ENCODE peak calls at places on chromosomes 2 and 18, in ten cellular contexts. E, S, H, N, L, D, Q, O, B and F are unnamed samples.

GRCh38 chr2:134576478-134576877 is 142.3 kb downstream of the TMEM163 start:
- DNase-seq in S (no peak), O (no peak), H (no peak), B (no peak), D (no peak), Q (no peak), N (no peak), L (peak; percentile 4), E (no peak), F (no peak)

GRCh38 chr2:105698820-105699219 is 45.9 kb upstream of the NCK2 start:
- DNase-seq in H (no peak), S (no peak), D (no peak), L (no peak), O (no peak), B (no peak), N (no peak), E (no peak), Q (no peak), F (no peak)

GRCh38 chr2:155310589-155310988 is 612.1 kb downstream of the KCNJ3 start:
- DNase-seq in B (peak; percentile 8), D (no peak), E (peak; percentile 47), H (no peak), Q (peak; percentile 38), O (peak; percentile 33), S (peak; percentile 28), L (no peak), N (no peak), F (no peak)

GRCh38 chr18:76098728-76099514 is 396.1 kb downstream of the ZNF516 start:
- DNase-seq in S (no peak), E (no peak), L (no peak), D (no peak), O (no peak), Q (no peak), N (no peak), B (no peak), H (no peak), F (no peak)

GRCh38 chr2:43075054-43075593 is 151.3 kb downstream of the ZFP36L2 start:
- DNase-seq in L (peak; percentile 96), O (peak; percentile 79), S (peak; percentile 94), B (peak; percentile 97), D (peak; percentile 64), N (peak; percentile 81), Q (peak; percentile 96), E (peak; percentile 100), H (peak; percentile 71), F (peak; percentile 96)

GRCh38 chr2:176118606-176119370 is 2.2 kb downstream of the HOXD10 start:
- DNase-seq in O (peak; percentile 79), B (no peak), Q (no peak), L (peak; percentile 90), D (no peak), E (no peak), H (no peak), S (no peak), N (no peak), F (no peak)

GRCh38 chr2:192373754-192374153 is 179.0 kb upstream of the TMEFF2 start:
- DNase-seq in D (no peak), S (no peak), Q (no peak), O (no peak), E (no peak), L (no peak), B (no peak), N (no peak), H (no peak), F (no peak)

GRCh38 chr18:7608174-7608550 is 41.0 kb downstream of the PTPRM start:
- DNase-seq in D (no peak), L (no peak), H (no peak), S (no peak), O (no peak), E (no peak), Q (peak; percentile 16), B (no peak), N (no peak), F (no peak)

GRCh38 chr2:236689981-236690380 is 120.4 kb downstream of the ACKR3 start:
- DNase-seq in N (no peak), D (no peak), H (no peak), E (peak; percentile 96), B (no peak), O (no peak), L (no peak), Q (no peak), S (no peak), F (no peak)

GRCh38 chr2:154978710-154979109 is 280.2 kb downstream of the KCNJ3 start:
- DNase-seq in O (no peak), N (no peak), E (no peak), B (no peak), D (no peak), H (no peak), S (no peak), Q (no peak), L (no peak), F (no peak)

GRCh38 chr2:45380131-45380836 is 230.8 kb downstream of the SRBD1 start:
- DNase-seq in D (no peak), L (no peak), B (no peak), E (peak; percentile 68), H (no peak), Q (peak; percentile 22), O (peak; percentile 66), S (no peak), N (no peak), F (no peak)

GRCh38 chr2:124325667-124326425 is 300.8 kb downstream of the CNTNAP5 start:
- DNase-seq in Q (peak; percentile 10), N (no peak), S (no peak), D (no peak), B (no peak), E (no peak), O (peak; percentile 6), L (no peak), H (no peak), F (no peak)

GRCh38 chr2:176101862-176102261 is 2.3 kb downstream of the HOXD12 start:
- DNase-seq in D (no peak), H (no peak), N (no peak), B (no peak), S (no peak), E (no peak), L (peak; percentile 68), Q (no peak), O (no peak), F (no peak)

DNA sequence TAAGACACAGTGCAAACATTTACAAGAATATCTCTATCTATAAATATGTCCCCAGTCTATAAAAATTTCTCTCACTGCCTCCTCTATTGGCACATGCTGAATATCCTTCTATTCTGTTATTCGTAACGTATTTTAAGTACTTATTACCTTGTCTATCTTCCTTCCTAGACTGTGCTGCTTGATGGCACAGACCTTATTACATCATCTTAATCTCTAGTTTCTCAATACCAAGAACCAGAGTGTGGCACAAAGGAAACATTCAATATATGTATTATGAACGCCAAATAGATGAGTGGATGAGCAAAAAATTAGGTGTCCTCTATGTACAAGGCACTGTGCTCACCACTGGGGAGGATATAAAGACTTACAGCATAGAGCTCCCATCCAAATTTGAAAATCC is 282.8 kb downstream of the NBAS start:
- DNase-seq in E (no peak), B (no peak), D (no peak), N (no peak), S (no peak), Q (no peak), O (no peak), H (no peak), L (no peak), F (no peak)
- H3K4me3 ChIP-seq in E (no peak overlapping the region), B (no peak overlapping the region), D (no peak overlapping the region), N (no peak overlapping the region), S (no peak overlapping the region), Q (no peak overlapping the region), O (no peak overlapping the region), H (no peak overlapping the region), L (no peak overlapping the region), F (no peak overlapping the region)

DNA sequence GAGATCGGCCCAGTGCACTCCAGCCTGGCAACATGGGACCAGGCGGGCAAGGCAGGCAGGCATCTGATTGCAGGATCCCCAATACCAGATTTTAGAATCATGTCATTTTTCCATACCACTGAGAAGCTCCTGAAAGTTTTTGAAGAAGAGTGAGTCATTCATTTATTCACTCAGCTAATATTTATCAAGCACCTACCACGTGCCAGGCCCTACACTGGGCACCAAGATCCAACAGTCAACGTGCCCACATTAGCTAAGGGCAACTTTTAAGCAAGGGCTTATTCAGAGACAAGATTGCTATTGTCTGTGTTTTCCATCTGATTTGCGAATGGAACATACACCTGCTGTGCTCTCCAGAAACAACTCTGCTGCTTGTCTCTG is 126.8 kb upstream of the LGALSL start:
- DNase-seq in S (no peak), L (peak; percentile 78), D (no peak), H (no peak), E (peak; percentile 79), B (no peak), N (no peak), O (peak; percentile 29), Q (no peak), F (no peak)
- H3K4me3 ChIP-seq in S (no peak overlapping the region), L (no peak overlapping the region), D (peak overlapping the region; percentile 30), H (no peak overlapping the region), E (no peak overlapping the region), B (no peak overlapping the region), N (peak overlapping the region; percentile 56), O (no peak overlapping the region), Q (no peak overlapping the region), F (no peak overlapping the region)

DNA sequence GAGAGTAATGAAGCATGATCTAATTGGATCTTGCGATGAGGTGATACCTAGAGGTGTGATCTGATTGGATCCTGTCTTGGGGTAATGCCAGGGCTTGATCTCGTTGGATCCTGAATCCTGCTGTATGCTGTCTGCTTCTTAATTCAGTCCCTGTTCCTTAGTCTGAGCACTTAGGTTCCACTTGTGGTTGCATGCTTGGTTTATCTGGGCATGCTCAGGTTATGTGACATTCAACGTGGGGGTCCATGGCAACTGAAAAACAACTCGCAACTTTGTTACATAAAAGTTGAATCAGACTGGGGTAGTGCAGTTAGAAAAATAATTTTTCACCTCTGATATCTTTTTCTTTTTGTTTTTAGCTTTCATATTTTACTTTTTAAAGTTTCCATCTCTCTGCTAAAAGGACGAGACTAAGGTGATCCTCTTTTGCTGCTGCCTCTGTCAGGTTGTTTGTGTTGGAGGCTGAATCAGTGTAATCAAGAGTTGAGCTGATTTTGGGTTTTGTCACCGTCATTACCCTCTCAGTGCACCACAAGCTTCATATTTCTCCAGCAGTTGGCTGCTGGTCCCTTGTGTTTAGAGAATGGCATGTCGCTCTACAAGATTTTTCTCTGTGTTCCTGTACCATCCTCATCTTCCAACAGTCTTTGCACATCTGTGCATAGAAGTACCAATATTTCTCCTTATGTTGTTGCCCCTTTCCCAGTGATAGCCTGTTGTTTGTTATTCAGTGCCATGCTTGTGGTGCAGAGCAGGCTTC is 67.9 kb downstream of the NCOA1 start:
- DNase-seq in Q (no peak), H (no peak), L (no peak), D (no peak), E (no peak), O (no peak), B (no peak), S (no peak), N (no peak), F (no peak)
- H3K4me3 ChIP-seq in Q (no peak overlapping the region), H (no peak overlapping the region), L (no peak overlapping the region), D (no peak overlapping the region), E (no peak overlapping the region), O (no peak overlapping the region), B (no peak overlapping the region), S (no peak overlapping the region), N (no peak overlapping the region), F (no peak overlapping the region)

DNA sequence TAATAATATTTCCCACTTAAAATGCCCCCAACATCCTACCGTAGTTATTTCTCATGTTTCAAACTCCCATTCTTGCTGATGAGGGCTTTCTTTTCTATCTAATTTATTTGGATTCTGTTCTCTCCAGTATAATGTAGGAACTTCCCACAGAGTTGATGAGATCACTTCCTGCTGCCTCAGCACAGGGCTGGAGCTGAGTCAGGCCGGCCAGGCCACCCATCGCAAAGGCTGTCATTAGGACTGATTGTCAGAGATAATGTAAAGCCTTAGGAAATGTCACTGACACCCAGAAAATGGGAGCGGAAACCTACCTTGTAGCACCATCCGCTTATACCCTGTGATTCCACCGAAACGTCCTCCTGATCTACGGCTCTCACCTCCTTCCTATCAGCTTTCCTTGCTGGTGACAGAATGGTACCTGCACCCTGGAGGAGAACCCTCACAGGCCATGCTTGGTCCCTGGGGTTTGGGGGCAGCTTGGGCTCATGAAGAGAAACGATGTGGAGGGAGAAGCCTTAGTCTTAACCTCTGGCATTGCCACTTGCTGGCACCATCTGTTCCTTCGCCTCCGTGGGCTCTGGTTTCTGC is 672.8 kb upstream of the ID2 start:
- DNase-seq in L (no peak), B (peak; percentile 53), Q (no peak), D (no peak), E (peak; percentile 38), H (no peak), S (no peak), O (no peak), N (no peak), F (no peak)
- H3K4me3 ChIP-seq in L (no peak overlapping the region), B (no peak overlapping the region), Q (no peak overlapping the region), D (no peak overlapping the region), E (no peak overlapping the region), H (no peak overlapping the region), S (no peak overlapping the region), O (no peak overlapping the region), N (no peak overlapping the region), F (no peak overlapping the region)